ENCODE peak calls at places on chromosomes 3 and 15, in eight cellular contexts. Y is HS-27A; T is RKO; Z is AG04450; K is HTR-8/SVneo; R is HFFc6; D is T-helper 17 cell; X is activated CD4-positive, alpha-beta memory T cell treated with anti-CD3 and anti-CD28 coated beads, Interleukin-2, amount 10 ng/mL, durations not matched to agents 7 days and 5 days. O is an unnamed sample.

GRCh38 chr15:23069496-23070166 is 30.3 kb upstream of the TUBGCP5 start:
- DNase-seq in D (no peak), K (no peak), Z (no peak), R (no peak), Y (no peak), X (no peak), T (peak; percentile 55), O (no peak)

GRCh38 chr15:59020321-59020720 is 32.9 kb downstream of the RNF111 start:
- DNase-seq in T (no peak), Y (no peak), X (no peak), D (no peak), Z (no peak), R (no peak), K (no peak), O (no peak)

GRCh38 chr3:71559021-71559420 is 24.5 kb downstream of the FOXP1 start:
- DNase-seq in T (no peak), X (no peak), Y (no peak), D (no peak), K (no peak), R (no peak), Z (no peak), O (no peak)

GRCh38 chr3:186609247-186609868 is 3.5 kb upstream of the AHSG start:
- DNase-seq in X (no peak), R (no peak), Z (no peak), D (no peak), Y (no peak), K (no peak), T (no peak), O (no peak)

GRCh38 chr3:17678116-17678741 is 64.2 kb downstream of the TBC1D5 start:
- DNase-seq in Y (peak; percentile 8), T (peak; percentile 48), D (no peak), R (peak; percentile 29), Z (no peak), X (no peak), K (no peak), O (no peak)

GRCh38 chr3:11944052-11944673 is 60.0 kb upstream of the SYN2 start:
- DNase-seq in R (peak; percentile 10), D (no peak), K (peak; percentile 15), T (peak; percentile 69), Z (no peak), Y (no peak), X (no peak), O (no peak)

GRCh38 chr3:194481103-194481502 is 5.7 kb downstream of the ATP13A3 start:
- DNase-seq in R (peak; percentile 70), Y (no peak), D (no peak), Z (no peak), X (no peak), K (no peak), T (peak; percentile 52), O (no peak)

GRCh38 chr15:80875568-80875967 is 96.4 kb downstream of the CEMIP start:
- DNase-seq in K (no peak), T (no peak), X (no peak), Y (no peak), D (no peak), Z (no peak), R (no peak), O (no peak)

GRCh38 chr3:107523361-107524213 is 825 bp downstream of the BBX start:
- DNase-seq in D (no peak), K (peak; percentile 15), Y (peak; percentile 36), T (peak; percentile 61), R (no peak), Z (no peak), X (peak; percentile 52), O (peak; percentile 93)

GRCh38 chr3:188306435-188306980 is 152.6 kb downstream of the LPP start:
- DNase-seq in R (no peak), X (no peak), K (no peak), T (no peak), Z (no peak), Y (no peak), D (no peak), O (no peak)

GRCh38 chr3:88009066-88009465 is 49.7 kb downstream of the CGGBP1 start:
- DNase-seq in D (no peak), Z (no peak), T (no peak), X (no peak), K (no peak), R (no peak), Y (no peak), O (no peak)

O was measured in spleen.